ENCODE peak calls at places on chromosome 15, in ten cellular contexts. H is T-helper 9 cell; R is AG09309; E is effector CD4-positive, alpha-beta T cell; F is left lobe of liver; Q is body of pancreas; A is upper lobe of right lung; S is adrenal gland; V is T1000; W is HT1080. G is an unnamed sample.

GRCh38 chr15:43974852-43975251 is 148.1 kb downstream of the WDR76 start:
- DNase-seq in H (no peak), R (no peak), E (no peak), F (no peak), Q (no peak), A (no peak), S (no peak), V (no peak), W (no peak), G (peak; percentile 8)

GRCh38 chr15:92906563-92907081 is 6.5 kb downstream of the CHD2 start:
- DNase-seq in H (no peak), R (no peak), E (peak; percentile 44), F (no peak), Q (no peak), A (no peak), S (no peak), V (no peak), W (peak; percentile 85), G (no peak)

GRCh38 chr15:70077436-70077835 is 20.3 kb downstream of the TLE3 start:
- DNase-seq in H (no peak), R (no peak), E (no peak), F (no peak), Q (no peak), A (no peak), S (no peak), V (no peak), W (no peak), G (no peak)

GRCh38 chr15:69735126-69735525 is 282.5 kb downstream of the RPLP1 start:
- DNase-seq in H (no peak), R (no peak), E (no peak), F (no peak), Q (peak; percentile 31), A (no peak), S (no peak), V (no peak), W (no peak), G (no peak)

GRCh38 chr15:73957276-73957675 is 31.0 kb downstream of the LOXL1 start:
- DNase-seq in H (no peak), R (no peak), E (no peak), F (no peak), Q (no peak), A (peak; percentile 36), S (no peak), V (peak; percentile 7), W (peak; percentile 73), G (no peak)

GRCh38 chr15:98506711-98507110 is 141.6 kb upstream of the IGF1R start:
- DNase-seq in H (no peak), R (no peak), E (no peak), F (no peak), Q (no peak), A (no peak), S (no peak), V (no peak), W (no peak), G (no peak)

GRCh38 chr15:80645494-80646065 is 49.5 kb upstream of the ABHD17C start:
- DNase-seq in H (no peak), R (no peak), E (no peak), F (no peak), Q (no peak), A (no peak), S (no peak), V (no peak), W (peak; percentile 66), G (no peak)

GRCh38 chr15:46703352-46703861 is 1013.9 kb upstream of the SEMA6D start:
- DNase-seq in H (no peak), R (no peak), E (no peak), F (no peak), Q (no peak), A (no peak), S (no peak), V (no peak), W (no peak), G (no peak)

GRCh38 chr15:37076543-37076942 is 23.8 kb downstream of the MEIS2 start:
- DNase-seq in H (no peak), R (no peak), E (no peak), F (no peak), Q (no peak), A (no peak), S (no peak), V (no peak), W (no peak), G (no peak)

GRCh38 chr15:95492388-95493070 is 838.0 kb upstream of the NR2F2 start:
- DNase-seq in H (no peak), R (no peak), E (no peak), F (no peak), Q (no peak), A (no peak), S (no peak), V (no peak), W (no peak), G (no peak)

GRCh38 chr15:72389231-72389630 is 8.9 kb upstream of the TMEM202 start:
- DNase-seq in H (no peak), R (no peak), E (no peak), F (no peak), Q (peak; percentile 35), A (no peak), S (no peak), V (no peak), W (no peak), G (no peak)

GRCh38 chr15:44009056-44009455 is 182.3 kb downstream of the WDR76 start:
- DNase-seq in H (no peak), R (peak; percentile 5), E (no peak), F (no peak), Q (no peak), A (no peak), S (no peak), V (no peak), W (peak; percentile 77), G (no peak)

GRCh38 chr15:37793851-37794250 is 140.6 kb upstream of the TMCO5A start:
- DNase-seq in H (no peak), R (no peak), E (no peak), F (no peak), Q (no peak), A (no peak), S (no peak), V (no peak), W (peak; percentile 17), G (peak; percentile 11)

G was measured in HEK293T.